ENCODE peak calls at places on chromosomes 16 and 17, in four cellular contexts. H is HCT116, I is cerebellum, T is H7. V is an unnamed sample.

GRCh38 chr16:57871457-57871856 is 69.2 kb upstream of the KIFC3 start:
- DNase-seq in T (no peak), H (no peak), I (no peak), V (no peak)

GRCh38 chr17:38509008-38509771 is 80.9 kb downstream of the ARHGAP23 start:
- DNase-seq in I (peak), T (peak), H (peak), V (peak)

GRCh38 chr16:29961479-29962343 is at the start of gene TMEM219:
- DNase-seq in T (peak), I (peak), H (peak), V (peak)

GRCh38 chr16:49544828-49545227 is 171.2 kb downstream of the C16orf78 start:
- DNase-seq in H (no peak), T (no peak), I (no peak), V (no peak)

GRCh38 chr17:9052921-9053320 is 31.6 kb downstream of the NTN1 start:
- DNase-seq in H (no peak), T (no peak), I (no peak), V (no peak)

GRCh38 chr16:78962457-78962929 is 638.0 kb downstream of the MAF start:
- DNase-seq in T (no peak), I (no peak), H (no peak), V (no peak)

GRCh38 chr17:73749337-73749807 is 105.1 kb upstream of the SDK2 start:
- DNase-seq in T (no peak), H (no peak), I (no peak), V (no peak)

GRCh38 chr17:19004601-19005441 is at the start of gene FAM83G:
- DNase-seq in T (peak), I (no peak), H (peak), V (peak)

GRCh38 chr16:396605-397004 is 394 bp upstream of the NME4 start:
- DNase-seq in T (peak), I (peak), H (no peak), V (peak)

GRCh38 chr17:64259922-64260321 is 3.1 kb downstream of the TEX2 start:
- DNase-seq in T (no peak), H (no peak), I (no peak), V (no peak)

GRCh38 chr17:73949903-73950302 is 253.6 kb upstream of the RPL38 start:
- DNase-seq in I (no peak), T (no peak), H (no peak), V (no peak)

GRCh38 chr16:66382966-66383299 is 16.4 kb downstream of the CDH5 start:
- DNase-seq in I (no peak), T (peak), H (no peak), V (no peak)

GRCh38 chr17:73493212-73493814 is 150.9 kb downstream of the SDK2 start:
- DNase-seq in T (peak), I (no peak), H (no peak), V (no peak)

GRCh38 chr17:76083536-76083935 is 4.6 kb downstream of the ZACN start:
- DNase-seq in T (peak), H (no peak), I (no peak), V (no peak)

GRCh38 chr17:80261159-80261894 is 675 bp downstream of the RNF213 start:
- DNase-seq in H (no peak), T (peak), I (peak), V (peak)

GRCh38 chr16:64615647-64616280 is 506.1 kb downstream of the CDH11 start:
- DNase-seq in I (no peak), H (no peak), T (no peak), V (no peak)

GRCh38 chr16:27402964-27403600 is 1.1 kb downstream of the IL21R start:
- DNase-seq in T (no peak), H (no peak), I (no peak), V (no peak)

GRCh38 chr17:50916026-50916707 is 50.0 kb upstream of the TOB1 start:
- DNase-seq in H (no peak), T (no peak), I (no peak), V (no peak)

GRCh38 chr16:17590711-17591654 is 120.2 kb upstream of the XYLT1 start:
- DNase-seq in T (no peak), I (no peak), H (no peak), V (no peak)

GRCh38 chr16:67672739-67673662 is 6.4 kb downstream of the C16orf86 start:
- DNase-seq in T (peak), H (peak), I (peak), V (peak)

GRCh38 chr17:45270828-45271418 is 9.0 kb upstream of the SPATA32 start:
- DNase-seq in T (peak), H (no peak), I (no peak), V (no peak)

GRCh38 chr17:27550291-27550930 is 80.6 kb upstream of the LGALS9 start:
- DNase-seq in T (no peak), H (no peak), I (peak), V (peak)

GRCh38 chr17:50129303-50129945 is 536 bp downstream of the SAMD14 start:
- DNase-seq in T (peak), I (peak), H (no peak), V (peak)

GRCh38 chr16:82767198-82767597 is 140.4 kb downstream of the CDH13 start:
- DNase-seq in I (no peak), T (no peak), H (no peak), V (no peak)

GRCh38 chr17:31604936-31605335 is 213.5 kb downstream of the RAB11FIP4 start:
- DNase-seq in H (no peak), T (no peak), I (no peak), V (no peak)

GRCh38 chr17:56679148-56679766 is 85.8 kb downstream of the NOG start:
- DNase-seq in T (peak), I (peak), H (peak), V (peak)

GRCh38 chr16:79542196-79542859 is 58.2 kb downstream of the MAF start:
- DNase-seq in I (no peak), H (no peak), T (no peak), V (no peak)

GRCh38 chr17:43092891-43093290 is 32.3 kb downstream of the BRCA1 start:
- DNase-seq in I (no peak), T (no peak), H (no peak), V (no peak)

GRCh38 chr17:14813649-14814048 is 451.5 kb downstream of the PMP22 start:
- DNase-seq in I (no peak), H (no peak), T (peak), V (no peak)

GRCh38 chr17:80364091-80364691 is 50.8 kb upstream of the ENDOV start:
- DNase-seq in H (peak), T (peak), I (peak), V (peak)

GRCh38 chr16:19831678-19832077 is 53.0 kb downstream of the GPRC5B start:
- DNase-seq in I (no peak), T (no peak), H (no peak), V (no peak)

GRCh38 chr17:40699880-40700279 is 3.7 kb downstream of the KRT24 start:
- DNase-seq in T (no peak), I (peak), H (no peak), V (peak)

GRCh38 chr16:593406-593805 is 3.5 kb downstream of the RAB40C start:
- DNase-seq in I (no peak), H (no peak), T (no peak), V (no peak)

GRCh38 chr16:35203636-35204035 is 1744.2 kb downstream of the TP53TG3F start:
- DNase-seq in H (no peak), T (no peak), I (no peak), V (no peak)

GRCh38 chr17:80605326-80606066 is 60.9 kb downstream of the RPTOR start:
- DNase-seq in I (no peak), H (no peak), T (no peak), V (no peak)

GRCh38 chr17:63474174-63474913 is 2.5 kb upstream of the ACE start:
- DNase-seq in H (no peak), T (no peak), I (no peak), V (no peak)